ENCODE peak calls at places on chromosomes 5 and 9, in five cellular contexts. C is GM23248, A is fibroblast of lung, U is brain microvascular endothelial cell, L is trophoblast cell. R is an unnamed sample. For H3K27me3, the result is how much of the 10 kb centered on the place peaks cover.

GRCh38 chr5:127385936-127386335 is 95.3 kb downstream of the MEGF10 start:
- DNase-seq in C (no peak), A (no peak), U (no peak), L (no peak), R (no peak)

GRCh38 chr9:4748612-4749011 is 7.6 kb upstream of the AK3 start:
- DNase-seq in C (peak), A (no peak), U (peak), L (no peak), R (no peak)

GRCh38 chr5:32506809-32507208 is 62.3 kb upstream of the ZFR start:
- DNase-seq in C (peak), A (peak), U (no peak), L (peak), R (no peak)

GRCh38 chr5:135242021-135242480 is 157.0 kb downstream of the MACROH2A1 start:
- DNase-seq in C (peak), A (peak), U (no peak), L (peak), R (peak)

GRCh38 chr9:15834541-15834940 is 281.7 kb downstream of the CCDC171 start:
- DNase-seq in C (no peak), A (peak), U (peak), L (no peak), R (no peak)

GRCh38 chr9:20649381-20649780 is 27.1 kb upstream of the MLLT3 start:
- DNase-seq in C (no peak), A (no peak), U (no peak), L (no peak), R (no peak)

GRCh38 chr5:95962785-95963184 is 1.1 kb upstream of the ELL2 start:
- DNase-seq in C (no peak), A (no peak), U (peak), L (peak), R (no peak)

GRCh38 chr5:170437621-170438375 is 48.6 kb upstream of the KCNMB1 start:
- DNase-seq in C (no peak), A (no peak), U (no peak), L (no peak), R (no peak)

GRCh38 chr9:132502480-132502879 is 79.9 kb upstream of the BARHL1 start:
- DNase-seq in C (no peak), A (no peak), U (no peak), L (no peak), R (no peak)

GRCh38 chr5:73264626-73265025 is 91.6 kb downstream of the TMEM174 start:
- DNase-seq in C (peak), A (no peak), U (no peak), L (peak), R (no peak)
- H3K27me3 ChIP-seq in C (under half), A (under half), U (under half), L (under half), R (under half)

DNA sequence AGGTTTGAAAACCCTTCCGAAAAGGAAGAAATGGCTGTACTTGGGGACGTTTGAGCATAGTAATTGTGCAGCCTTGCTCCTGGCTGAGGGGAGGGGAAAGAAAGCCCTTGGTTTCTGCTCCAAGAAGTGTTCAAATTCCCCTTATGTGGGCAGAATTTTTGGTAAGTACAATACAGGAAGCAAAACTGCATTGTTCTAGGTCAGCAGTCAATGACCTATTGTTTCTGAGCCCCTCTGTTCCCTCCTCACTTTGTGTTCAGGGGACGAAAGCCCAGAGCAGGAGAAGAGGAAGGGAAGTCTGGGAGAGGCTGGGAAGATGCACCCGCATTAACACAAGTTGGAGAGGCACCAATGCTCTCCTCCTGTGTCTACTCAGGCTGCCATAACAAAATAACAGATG is 11.9 kb downstream of the BASP1 start:
- DNase-seq in C (no peak), A (no peak), U (no peak), L (no peak), R (no peak)
- H3K4me3 ChIP-seq in C (no peak), A (no peak), U (no peak), L (no peak), R (peak)

GRCh38 chr9:124013263-124014211 is 2.0 kb downstream of the LHX2 start:
- DNase-seq in C (no peak), A (no peak), U (no peak), L (no peak), R (no peak)
- H3K27me3 ChIP-seq in C (half or more), A (half or more), U (half or more), L (half or more), R (half or more)

GRCh38 chr5:6449465-6450158 is 953 bp downstream of the UBE2QL1 start:
- DNase-seq in C (no peak), A (no peak), U (no peak), L (no peak), R (no peak)
- H3K4me3 ChIP-seq in C (no peak), A (no peak), U (no peak), L (no peak), R (peak)

GRCh38 chr5:154485850-154486426 is 7.9 kb upstream of the HAND1 start:
- DNase-seq in C (no peak), A (no peak), U (no peak), L (no peak), R (peak)
- H3K27me3 ChIP-seq in C (half or more), A (half or more), U (half or more), L (under half), R (half or more)